ENCODE peak calls at places on chromosomes 2 and 18, in six cellular contexts. G, F, L, O, N and U are unnamed samples.

GRCh38 chr2:47569658-47570398 is 166.9 kb downstream of the MSH2 start:
- DNase-seq in G (no peak), F (peak), L (peak), O (no peak), N (no peak), U (no peak)

GRCh38 chr2:38720613-38721241 is 30.4 kb downstream of the SRSF7 start:
- DNase-seq in G (peak), F (peak), L (no peak), O (peak), N (peak), U (peak)

GRCh38 chr2:10934308-10934978 is 22.7 kb downstream of the KCNF1 start:
- DNase-seq in G (no peak), F (no peak), L (no peak), O (no peak), N (no peak), U (no peak)

GRCh38 chr2:119517433-119517832 is 6.8 kb downstream of the SCTR start:
- DNase-seq in G (peak), F (peak), L (peak), O (peak), N (peak), U (peak)

GRCh38 chr2:41865263-41865662 is 182.6 kb upstream of the PKDCC start:
- DNase-seq in G (no peak), F (no peak), L (no peak), O (no peak), N (no peak), U (no peak)

GRCh38 chr2:163736433-163737168 is 793 bp upstream of the FIGN start:
- DNase-seq in G (peak), F (peak), L (no peak), O (peak), N (peak), U (peak)

GRCh38 chr2:96556441-96557330 is 20.1 kb downstream of the ARID5A start:
- DNase-seq in G (peak), F (peak), L (peak), O (peak), N (no peak), U (peak)

GRCh38 chr2:46490521-46491141 is 11.3 kb downstream of the TMEM247 start:
- DNase-seq in G (peak), F (no peak), L (no peak), O (no peak), N (peak), U (no peak)

GRCh38 chr18:8943900-8944870 is 158.3 kb upstream of the NDUFV2 start:
- DNase-seq in G (peak), F (peak), L (no peak), O (peak), N (no peak), U (no peak)